ENCODE peak calls at places on chromosomes 1 and 21, in four cellular contexts. S is adipocyte, K is body of pancreas, D is GM12865. I is an unnamed sample.

GRCh38 chr1:183209533-183210158 is 23.6 kb downstream of the LAMC2 start:
- DNase-seq in S (peak), D (peak), K (no peak), I (no peak)

GRCh38 chr1:47401761-47402160 is 14.3 kb upstream of the FOXE3 start:
- DNase-seq in D (no peak), K (no peak), S (no peak), I (no peak)

GRCh38 chr1:210935905-210936304 is 198.0 kb downstream of the KCNH1 start:
- DNase-seq in S (no peak), K (no peak), D (no peak), I (no peak)

GRCh38 chr21:35236090-35236489 is 187.0 kb upstream of the RUNX1 start:
- DNase-seq in K (no peak), D (peak), S (no peak), I (no peak)

GRCh38 chr21:22056904-22057303 is 1058.7 kb downstream of the NCAM2 start:
- DNase-seq in S (no peak), D (no peak), K (no peak), I (no peak)

GRCh38 chr1:40067023-40067422 is 26.5 kb downstream of the CAP1 start:
- DNase-seq in D (no peak), S (no peak), K (no peak), I (no peak)

GRCh38 chr1:206117151-206117948 is at the start of gene AVPR1B:
- DNase-seq in K (peak), S (peak), D (no peak), I (no peak)

GRCh38 chr1:178371999-178372398 is 124.8 kb downstream of the CLEC20A start:
- DNase-seq in D (no peak), S (peak), K (no peak), I (no peak)

GRCh38 chr1:44988531-44989156 is 2.2 kb upstream of the EIF2B3 start:
- DNase-seq in S (no peak), K (no peak), D (no peak), I (no peak)

GRCh38 chr1:78490861-78491310 is at the start of gene PTGFR:
- DNase-seq in D (no peak), K (peak), S (peak), I (no peak)

GRCh38 chr1:145997156-145998023 is 1.0 kb upstream of the TXNIP start:
- DNase-seq in S (peak), K (no peak), D (peak), I (no peak)

GRCh38 chr1:150186789-150187559 is 37.3 kb downstream of the PLEKHO1 start:
- DNase-seq in S (peak), K (no peak), D (peak), I (no peak)

GRCh38 chr1:208132287-208132882 is 111.8 kb downstream of the PLXNA2 start:
- DNase-seq in S (peak), K (peak), D (peak), I (peak)

GRCh38 chr1:4213599-4213998 is 313.5 kb upstream of the C1orf174 start:
- DNase-seq in S (no peak), D (no peak), K (no peak), I (peak)

GRCh38 chr1:88537762-88538161 is 146.3 kb upstream of the PKN2 start:
- DNase-seq in S (no peak), D (no peak), K (no peak), I (no peak)

GRCh38 chr1:209755926-209756607 is at the start of gene TRAF3IP3:
- DNase-seq in S (no peak), D (peak), K (no peak), I (peak)

GRCh38 chr1:33234588-33234990 is 21.7 kb upstream of the ZNF362 start:
- DNase-seq in D (no peak), S (no peak), K (no peak), I (no peak)

GRCh38 chr1:11783556-11783955 is 21.6 kb downstream of the C1orf167 start:
- DNase-seq in K (no peak), D (peak), S (no peak), I (no peak)

GRCh38 chr1:54803761-54804470 is 2.8 kb upstream of the TTC22 start:
- DNase-seq in K (peak), D (peak), S (no peak), I (no peak)

GRCh38 chr1:94544706-94545490 is 3.3 kb upstream of the F3 start:
- DNase-seq in S (peak), K (no peak), D (no peak), I (no peak)

GRCh38 chr1:228109962-228110488 is 926 bp upstream of the MRPL55 start:
- DNase-seq in K (no peak), S (peak), D (no peak), I (no peak)

GRCh38 chr21:45051580-45052434 is 22.6 kb upstream of the ADARB1 start:
- DNase-seq in K (no peak), D (no peak), S (no peak), I (no peak)

GRCh38 chr1:27238032-27238431 is 3.6 kb downstream of the WDTC1 start:
- DNase-seq in S (no peak), D (no peak), K (no peak), I (no peak)

GRCh38 chr1:84348240-84348555 is 46.7 kb downstream of the SAMD13 start:
- DNase-seq in K (no peak), D (no peak), S (no peak), I (no peak)

DNA sequence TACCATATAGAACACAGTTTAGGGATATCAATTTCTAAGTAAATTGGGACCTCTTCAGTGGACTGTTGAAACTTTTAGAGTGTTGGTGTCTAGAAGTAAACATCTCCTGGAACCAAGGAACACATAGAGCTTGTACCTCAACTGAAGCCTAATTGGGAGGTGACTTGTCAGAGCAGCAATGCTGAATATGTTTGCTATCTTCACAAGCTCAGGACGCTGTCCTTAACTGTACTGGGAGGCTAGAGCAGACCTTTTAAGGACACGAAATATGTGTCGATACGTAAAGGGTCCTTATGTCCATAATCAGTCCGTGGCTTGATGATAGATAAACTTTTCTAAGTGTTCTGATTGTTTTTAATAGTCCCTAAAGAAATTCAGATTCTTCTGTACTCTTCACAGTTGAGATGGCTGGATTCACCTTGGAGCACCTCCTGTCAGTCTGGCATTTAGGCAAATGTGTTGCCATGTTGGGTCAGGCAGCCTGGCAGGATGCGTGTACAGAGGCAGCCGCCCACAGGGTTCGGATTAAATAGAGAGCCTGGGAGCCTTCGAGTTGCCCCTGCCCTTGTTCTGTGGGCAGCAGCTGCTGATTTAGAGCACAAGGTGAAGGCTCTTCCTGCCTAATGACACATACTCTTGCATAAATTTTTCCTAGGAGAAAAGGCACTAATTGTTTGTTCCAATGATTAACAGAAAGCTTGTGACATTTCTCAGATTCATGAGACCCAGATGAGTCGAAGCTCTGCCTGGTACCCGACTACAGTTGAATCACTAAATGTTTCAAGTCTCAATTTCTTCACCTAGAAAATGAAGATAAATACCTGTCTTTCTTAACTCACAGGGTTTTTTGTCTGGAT is 3.6 kb downstream of the ACTN2 start:
- DNase-seq in D (no peak), K (no peak), S (no peak), I (no peak)
- H3K4me3 ChIP-seq in D (no peak), K (no peak), S (no peak), I (no peak)

DNA sequence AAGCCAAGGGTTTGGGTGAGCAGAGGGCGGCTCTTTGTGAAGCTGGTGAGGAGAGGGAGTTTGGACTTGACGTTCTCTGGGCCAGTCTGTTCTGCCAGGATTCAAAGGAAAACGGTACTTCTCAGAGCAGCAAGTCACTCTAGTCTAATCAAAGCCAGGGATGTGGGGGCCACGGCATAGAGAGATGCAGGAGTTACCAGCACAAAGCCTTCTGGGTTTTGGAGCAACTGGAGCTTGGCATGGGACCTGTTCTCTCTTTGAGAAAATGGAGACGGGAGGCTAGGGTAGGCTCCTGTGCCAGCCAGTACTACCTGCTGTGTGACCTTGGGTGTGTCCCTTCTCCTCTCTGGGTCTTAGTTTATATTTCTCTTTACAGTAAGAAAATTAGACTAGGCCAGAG is 2.1 kb downstream of the TXLNA start:
- DNase-seq in D (no peak), K (no peak), S (no peak), I (no peak)
- H3K4me3 ChIP-seq in D (peak), K (no peak), S (peak), I (no peak)

GRCh38 chr1:235911876-235912275 is 45.2 kb upstream of the LYST start:
- DNase-seq in D (no peak), S (no peak), K (no peak), I (no peak)

GRCh38 chr1:235913311-235913710 is 46.6 kb upstream of the LYST start:
- DNase-seq in K (no peak), S (peak), D (no peak), I (no peak)

GRCh38 chr1:235910357-235911299 is 43.9 kb upstream of the LYST start:
- DNase-seq in D (peak), S (peak), K (no peak), I (peak)

GRCh38 chr1:235908742-235909520 is 42.2 kb upstream of the LYST start:
- DNase-seq in S (peak), D (no peak), K (no peak), I (peak)

DNA sequence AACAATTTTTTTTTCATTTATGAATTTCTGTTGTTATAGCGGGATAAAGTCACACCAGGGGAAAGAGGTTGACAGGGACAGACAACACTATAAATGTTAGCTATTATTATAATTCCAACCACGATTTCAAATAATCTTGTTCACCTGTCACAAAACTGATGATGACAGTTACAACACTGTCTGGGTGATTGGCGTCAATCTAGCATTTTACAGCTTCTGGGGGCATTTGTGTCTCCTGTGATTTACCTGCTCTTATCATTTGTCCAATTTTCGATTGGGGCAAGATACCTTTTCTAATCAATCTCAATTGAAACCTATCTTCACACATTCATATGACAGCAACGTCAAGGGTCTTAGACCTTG is 44.6 kb upstream of the LYST start:
- DNase-seq in S (no peak), D (no peak), K (no peak), I (no peak)
- H3K4me3 ChIP-seq in S (no peak), D (no peak), K (no peak), I (no peak)

DNA sequence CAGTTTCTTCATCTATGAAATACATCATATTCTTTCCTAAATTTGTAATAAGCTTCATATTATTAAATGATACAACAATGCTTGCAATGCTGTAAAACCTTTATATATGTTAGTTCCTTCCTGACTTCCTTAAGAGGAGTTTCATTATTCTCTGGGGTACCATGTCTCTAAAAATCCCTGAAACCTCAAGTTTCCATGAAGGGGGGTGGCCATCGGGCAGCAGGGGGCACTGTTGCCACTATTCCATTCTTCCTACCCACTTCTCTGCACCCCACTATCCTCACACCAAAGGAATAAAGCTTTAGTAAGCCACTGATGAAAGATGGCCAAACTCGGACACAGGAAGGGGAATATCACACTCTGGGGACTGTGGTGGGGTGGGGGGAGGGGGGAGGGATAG is 9.0 kb upstream of the DMRTB1 start:
- DNase-seq in D (no peak), S (no peak), K (no peak), I (no peak)
- H3K4me3 ChIP-seq in D (no peak), S (no peak), K (no peak), I (no peak)

I was measured in lung.